ENCODE peak calls at places on chromosomes 3 and 15, in five cellular contexts. F, M, R, T and P are unnamed samples.

GRCh38 chr3:98532709-98533571 is 1.2 kb downstream of the GPR15 start:
- DNase-seq in F (no peak), M (no peak), R (no peak), T (no peak), P (no peak)

GRCh38 chr15:43268111-43269105 is 1.7 kb upstream of the TGM5 start:
- DNase-seq in F (no peak), M (no peak), R (no peak), T (no peak), P (no peak)

GRCh38 chr3:130260821-130261402 is 84.6 kb upstream of the COL6A5 start:
- DNase-seq in F (peak; percentile 21), M (no peak), R (peak; percentile 52), T (no peak), P (no peak)

GRCh38 chr3:58206406-58207011 is 4.3 kb downstream of the DNASE1L3 start:
- DNase-seq in F (no peak), M (no peak), R (no peak), T (no peak), P (no peak)

GRCh38 chr15:58549780-58550064 is 117.9 kb downstream of the LIPC start:
- DNase-seq in F (no peak), M (no peak), R (no peak), T (no peak), P (no peak)

GRCh38 chr3:177035678-177036077 is 161.6 kb downstream of the TBL1XR1 start:
- DNase-seq in F (no peak), M (no peak), R (no peak), T (no peak), P (no peak)

GRCh38 chr3:77281721-77282120 is 241.8 kb downstream of the ROBO2 start:
- DNase-seq in F (no peak), M (no peak), R (no peak), T (no peak), P (no peak)

GRCh38 chr3:4976109-4976508 is 3.1 kb upstream of the BHLHE40 start:
- DNase-seq in F (peak; percentile 69), M (no peak), R (peak; percentile 69), T (peak; percentile 92), P (peak; percentile 57)

GRCh38 chr3:152202976-152203626 is 65.6 kb upstream of the MBNL1 start:
- DNase-seq in F (no peak), M (no peak), R (no peak), T (peak; percentile 29), P (no peak)

GRCh38 chr15:101063212-101063611 is 144.1 kb downstream of the LRRK1 start:
- DNase-seq in F (peak; percentile 9), M (peak; percentile 56), R (no peak), T (peak; percentile 12), P (no peak)

GRCh38 chr3:38022887-38023709 is 6.3 kb downstream of the PLCD1 start:
- DNase-seq in F (no peak), M (no peak), R (no peak), T (no peak), P (no peak)

GRCh38 chr3:32432711-32433530 is 41.3 kb downstream of the CMTM7 start:
- DNase-seq in F (no peak), M (no peak), R (no peak), T (no peak), P (no peak)

GRCh38 chr3:172289583-172289982 is 158.7 kb downstream of the GHSR start:
- DNase-seq in F (peak; percentile 52), M (no peak), R (peak; percentile 57), T (no peak), P (no peak)

GRCh38 chr3:112632596-112632995 is 8.3 kb downstream of the CCDC80 start:
- DNase-seq in F (no peak), M (no peak), R (no peak), T (no peak), P (no peak)

GRCh38 chr15:70494861-70495571 is 268.3 kb downstream of the UACA start:
- DNase-seq in F (no peak), M (no peak), R (peak; percentile 38), T (no peak), P (no peak)

GRCh38 chr3:195914648-195915473 is 6.5 kb upstream of the TNK2 start:
- DNase-seq in F (peak; percentile 91), M (peak; percentile 98), R (peak; percentile 90), T (peak; percentile 97), P (peak; percentile 93)

GRCh38 chr15:96088592-96088991 is 241.9 kb upstream of the NR2F2 start:
- DNase-seq in F (no peak), M (no peak), R (no peak), T (no peak), P (no peak)

GRCh38 chr3:16311960-16312451 is 47.0 kb downstream of the OXNAD1 start:
- DNase-seq in F (peak; percentile 66), M (no peak), R (peak; percentile 21), T (no peak), P (no peak)

GRCh38 chr3:89173546-89173945 is 66.1 kb downstream of the EPHA3 start:
- DNase-seq in F (no peak), M (no peak), R (no peak), T (no peak), P (no peak)

GRCh38 chr15:64090527-64090926 is 3.1 kb downstream of the CIAO2A start:
- DNase-seq in F (no peak), M (no peak), R (no peak), T (peak; percentile 47), P (no peak)

GRCh38 chr3:189235214-189235613 is 63.4 kb downstream of the TPRG1 start:
- DNase-seq in F (no peak), M (no peak), R (no peak), T (no peak), P (no peak)

GRCh38 chr15:84876269-84876668 is 8.2 kb upstream of the SLC28A1 start:
- DNase-seq in F (no peak), M (no peak), R (no peak), T (no peak), P (no peak)

GRCh38 chr3:135784557-135784956 is 181.0 kb upstream of the PPP2R3A start:
- DNase-seq in F (no peak), M (no peak), R (no peak), T (no peak), P (no peak)

GRCh38 chr15:70569139-70569717 is 194.1 kb downstream of the UACA start:
- DNase-seq in F (no peak), M (peak; percentile 23), R (peak; percentile 71), T (no peak), P (peak; percentile 38)

GRCh38 chr15:62147149-62148013 is 17.7 kb downstream of the C2CD4B start:
- DNase-seq in F (no peak), M (no peak), R (no peak), T (no peak), P (no peak)

GRCh38 chr3:114899186-114899931 is 247.7 kb downstream of the ZBTB20 start:
- DNase-seq in F (no peak), M (no peak), R (no peak), T (peak; percentile 65), P (peak; percentile 18)

GRCh38 chr15:40046721-40047412 is 7.9 kb upstream of the SRP14 start:
- DNase-seq in F (no peak), M (no peak), R (peak; percentile 76), T (no peak), P (no peak)
- H3K4me1 ChIP-seq in F (peaks cover 51% of the 10 kb centered on the region), M (peaks cover 47% of the 10 kb centered on the region), R (peaks cover 25% of the 10 kb centered on the region), T (peaks cover 48% of the 10 kb centered on the region), P (peaks cover 2% of the 10 kb centered on the region)

GRCh38 chr15:69298697-69299441 is at the start of gene PAQR5:
- DNase-seq in F (peak; percentile 35), M (no peak), R (no peak), T (peak; percentile 80), P (peak; percentile 35)

GRCh38 chr15:69298354-69298696 is 387 bp upstream of the PAQR5 start:
- DNase-seq in F (peak; percentile 34), M (no peak), R (no peak), T (no peak), P (no peak)

GRCh38 chr15:69299451-69300128 is 878 bp downstream of the PAQR5 start:
- DNase-seq in F (no peak), M (no peak), R (no peak), T (no peak), P (no peak)

GRCh38 chr15:69297642-69298353 is 914 bp upstream of the PAQR5 start:
- DNase-seq in F (no peak), M (no peak), R (no peak), T (no peak), P (no peak)

GRCh38 chr15:69300129-69300588 is 1.4 kb downstream of the PAQR5 start:
- DNase-seq in F (no peak), M (no peak), R (no peak), T (no peak), P (no peak)
- TF ChIP-seq POLR2A in F (no peak), M (no peak), R (no peak), T (no peak), P (no peak)

GRCh38 chr3:119350114-119350513 is 55.9 kb downstream of the ARHGAP31 start:
- DNase-seq in F (peak; percentile 59), M (no peak), R (peak; percentile 91), T (no peak), P (no peak)

GRCh38 chr3:119356646-119357045 is 62.5 kb downstream of the ARHGAP31 start:
- DNase-seq in F (no peak), M (no peak), R (no peak), T (no peak), P (no peak)

GRCh38 chr3:119352863-119353527 is 58.8 kb downstream of the ARHGAP31 start:
- DNase-seq in F (no peak), M (no peak), R (peak; percentile 63), T (no peak), P (no peak)

GRCh38 chr3:119349353-119349752 is 55.2 kb downstream of the ARHGAP31 start:
- DNase-seq in F (no peak), M (no peak), R (peak; percentile 47), T (no peak), P (no peak)

GRCh38 chr3:119352235-119352634 is 58.1 kb downstream of the ARHGAP31 start:
- DNase-seq in F (no peak), M (no peak), R (no peak), T (no peak), P (no peak)
- H3K4me1 ChIP-seq in F (peaks cover 73% of the 10 kb centered on the region), M (peaks cover 14% of the 10 kb centered on the region), R (peaks cover 53% of the 10 kb centered on the region), T (peaks cover 45% of the 10 kb centered on the region), P (peaks cover 7% of the 10 kb centered on the region)

GRCh38 chr3:3154879-3155610 is 24.4 kb downstream of the CRBN start:
- DNase-seq in F (no peak), M (no peak), R (no peak), T (no peak), P (no peak)
- TF ChIP-seq POLR2A in F (no peak), M (no peak), R (no peak), T (no peak), P (no peak)